ENCODE peak calls at places on chromosomes 1 and 21, in five cellular contexts. F is stimulated activated CD8-positive, alpha-beta memory T cell treated with anti-CD3 and anti-CD28 coated beads, Interleukin-2, amount 100 ng/mL, for 1 hour; Y is HT1080; P is M059J; O is activated T-cell treated with anti-CD3 and anti-CD28 coated beads, Interleukin-2, amount 50 U/mL, for 24 hours. Q is an unnamed sample.

GRCh38 chr1:219759095-219759494 is 146.2 kb upstream of the ZC3H11B start:
- DNase-seq in F (no peak), Y (no peak), O (no peak), P (no peak), Q (no peak)

GRCh38 chr1:200118779-200119505 is 91.4 kb downstream of the NR5A2 start:
- DNase-seq in Y (no peak), P (no peak), F (no peak), O (no peak), Q (no peak)

GRCh38 chr1:201742476-201742875 is 86.5 kb upstream of the IPO9 start:
- DNase-seq in Y (no peak), O (no peak), P (peak), F (no peak), Q (peak)

GRCh38 chr21:46038871-46039397 is 57.4 kb downstream of the COL6A1 start:
- DNase-seq in P (peak), F (no peak), O (no peak), Y (peak), Q (peak)

GRCh38 chr21:46082638-46083270 is 15.2 kb upstream of the COL6A2 start:
- DNase-seq in F (no peak), P (no peak), Y (no peak), O (no peak), Q (no peak)

GRCh38 chr1:245765241-245766000 is 610.6 kb downstream of the KIF26B start:
- DNase-seq in O (no peak), Y (peak), F (no peak), P (peak), Q (peak)

GRCh38 chr1:53480678-53481077 is 21.5 kb downstream of the DMRTB1 start:
- DNase-seq in O (no peak), P (no peak), F (no peak), Y (no peak), Q (no peak)

GRCh38 chr1:26597629-26598039 is 68.1 kb downstream of the RPS6KA1 start:
- DNase-seq in Y (peak), F (no peak), O (no peak), P (peak), Q (peak)

GRCh38 chr1:58528518-58528917 is 18.0 kb downstream of the OMA1 start:
- DNase-seq in F (no peak), P (peak), O (no peak), Y (peak), Q (peak)

GRCh38 chr1:113813218-113813617 is 942 bp upstream of the RSBN1 start:
- DNase-seq in P (no peak), O (no peak), F (no peak), Y (no peak), Q (no peak)